ENCODE peak calls at places on chromosome 21, in four cellular contexts. H is choroid plexus epithelial cell, V is tibial nerve, P is fibroblast of lung. I is an unnamed sample.

GRCh38 chr21:15849161-15849560 is 119.4 kb downstream of the USP25 start:
- DNase-seq in P (no peak), H (no peak), V (no peak), I (no peak)

GRCh38 chr21:16821588-16821987 is 691.3 kb upstream of the CXADR start:
- DNase-seq in H (peak; percentile 59), V (no peak), P (no peak), I (no peak)

GRCh38 chr21:18249542-18250152 is 5.0 kb downstream of the CHODL start:
- DNase-seq in H (no peak), P (no peak), V (no peak), I (no peak)

GRCh38 chr21:31728952-31729351 is 3.0 kb downstream of the SCAF4 start:
- DNase-seq in H (no peak), V (no peak), P (no peak), I (no peak)

GRCh38 chr21:31182231-31183129 is 144.2 kb upstream of the KRTAP19-8 start:
- DNase-seq in V (no peak), H (no peak), P (no peak), I (no peak)

GRCh38 chr21:18204931-18205330 is 39.7 kb upstream of the CHODL start:
- DNase-seq in H (peak; percentile 1), P (no peak), V (no peak), I (no peak)

GRCh38 chr21:17660449-17660848 is 47.7 kb upstream of the BTG3 start:
- DNase-seq in P (no peak), V (no peak), H (peak; percentile 48), I (no peak)

GRCh38 chr21:21481238-21481637 is 483.0 kb downstream of the NCAM2 start:
- DNase-seq in H (peak; percentile 59), V (no peak), P (peak; percentile 71), I (no peak)

GRCh38 chr21:23858878-23859277 is 1748.4 kb downstream of the MRPL39 start:
- DNase-seq in H (no peak), P (no peak), V (no peak), I (no peak)

GRCh38 chr21:14895792-14896191 is 169.0 kb downstream of the NRIP1 start:
- DNase-seq in H (no peak), V (no peak), P (no peak), I (no peak)

GRCh38 chr21:44049182-44049581 is 37.1 kb downstream of the TRAPPC10 start:
- DNase-seq in H (no peak), P (no peak), V (no peak), I (no peak)

GRCh38 chr21:41369105-41369914 is 7.5 kb downstream of the MX2 start:
- DNase-seq in P (no peak), V (peak; percentile 47), H (peak; percentile 7), I (peak; percentile 70)

GRCh38 chr21:41381731-41382130 is 19.9 kb downstream of the MX2 start:
- DNase-seq in V (no peak), P (no peak), H (no peak), I (no peak)

GRCh38 chr21:44366586-44367211 is 13.3 kb downstream of the TRPM2 start:
- DNase-seq in P (no peak), V (no peak), H (no peak), I (no peak)

GRCh38 chr21:41147096-41147978 is 20.6 kb upstream of the BACE2 start:
- DNase-seq in P (no peak), V (no peak), H (no peak), I (no peak)

GRCh38 chr21:14361958-14362357 is 21.0 kb downstream of the HSPA13 start:
- DNase-seq in H (peak; percentile 58), V (no peak), P (peak; percentile 46), I (no peak)

GRCh38 chr21:45019887-45020537 is 54.4 kb upstream of the ADARB1 start:
- DNase-seq in V (no peak), H (no peak), P (no peak), I (no peak)

GRCh38 chr21:26966978-26967913 is at the start of gene ADAMTS5:
- DNase-seq in H (peak; percentile 63), P (peak; percentile 77), V (peak; percentile 39), I (peak; percentile 73)

GRCh38 chr21:27070881-27071670 is 104.2 kb upstream of the ADAMTS5 start:
- DNase-seq in H (no peak), V (no peak), P (peak; percentile 30), I (no peak)

GRCh38 chr21:31557956-31558838 is 101.3 kb upstream of the SOD1 start:
- DNase-seq in V (no peak), P (no peak), H (peak; percentile 40), I (peak; percentile 70)

GRCh38 chr21:27164208-27165172 is 197.6 kb upstream of the ADAMTS5 start:
- DNase-seq in V (no peak), P (no peak), H (no peak), I (no peak)

GRCh38 chr21:19237603-19238002 is 834.0 kb upstream of the TMPRSS15 start:
- DNase-seq in P (no peak), V (no peak), H (no peak), I (no peak)

GRCh38 chr21:28111151-28111619 is 881.5 kb downstream of the LTN1 start:
- DNase-seq in V (peak; percentile 29), P (peak; percentile 99), H (peak; percentile 77), I (no peak)

GRCh38 chr21:20997633-20998455 is at the start of gene NCAM2:
- DNase-seq in P (peak; percentile 85), H (peak; percentile 89), V (peak; percentile 33), I (peak; percentile 88)

GRCh38 chr21:31326478-31327247 is 17.4 kb downstream of the TIAM1 start:
- DNase-seq in V (no peak), P (no peak), H (no peak), I (peak; percentile 32)

GRCh38 chr21:26982767-26983166 is 15.9 kb upstream of the ADAMTS5 start:
- DNase-seq in H (peak; percentile 26), P (peak; percentile 65), V (no peak), I (no peak)

GRCh38 chr21:45129231-45129923 is 55.0 kb downstream of the ADARB1 start:
- DNase-seq in H (no peak), P (no peak), V (no peak), I (no peak)

GRCh38 chr21:16308269-16308668 is 578.5 kb downstream of the USP25 start:
- DNase-seq in V (no peak), P (peak; percentile 40), H (peak; percentile 79), I (no peak)

GRCh38 chr21:44965251-44966022 is 25.6 kb downstream of the SLX9 start:
- DNase-seq in V (no peak), P (peak; percentile 30), H (peak; percentile 86), I (peak; percentile 43)

GRCh38 chr21:15094706-15095105 is 29.9 kb upstream of the NRIP1 start:
- DNase-seq in H (no peak), P (peak; percentile 7), V (no peak), I (no peak)

GRCh38 chr21:8993284-8993942 is 1528.0 kb upstream of the TPTE start:
- DNase-seq in P (no peak), H (no peak), V (no peak), I (no peak)

GRCh38 chr21:41366522-41367151 is 4.8 kb downstream of the MX2 start:
- DNase-seq in P (peak; percentile 68), H (peak; percentile 67), V (no peak), I (no peak)

GRCh38 chr21:41482321-41482720 is 25.6 kb downstream of the TMPRSS2 start:
- DNase-seq in P (peak; percentile 14), V (no peak), H (peak; percentile 28), I (no peak)

GRCh38 chr21:44444286-44444931 is 10.9 kb upstream of the LRRC3 start:
- DNase-seq in V (no peak), P (no peak), H (no peak), I (no peak)

GRCh38 chr21:36184561-36184960 is 27.9 kb downstream of the DOP1B start:
- DNase-seq in V (no peak), H (no peak), P (no peak), I (no peak)

GRCh38 chr21:36180963-36181362 is 24.3 kb downstream of the DOP1B start:
- DNase-seq in H (no peak), V (no peak), P (no peak), I (no peak)

GRCh38 chr21:36186506-36187399 is 30.1 kb downstream of the DOP1B start:
- DNase-seq in P (no peak), H (no peak), V (no peak), I (no peak)

GRCh38 chr21:36185498-36185897 is 28.9 kb downstream of the DOP1B start:
- DNase-seq in P (no peak), V (no peak), H (no peak), I (no peak)

DNA sequence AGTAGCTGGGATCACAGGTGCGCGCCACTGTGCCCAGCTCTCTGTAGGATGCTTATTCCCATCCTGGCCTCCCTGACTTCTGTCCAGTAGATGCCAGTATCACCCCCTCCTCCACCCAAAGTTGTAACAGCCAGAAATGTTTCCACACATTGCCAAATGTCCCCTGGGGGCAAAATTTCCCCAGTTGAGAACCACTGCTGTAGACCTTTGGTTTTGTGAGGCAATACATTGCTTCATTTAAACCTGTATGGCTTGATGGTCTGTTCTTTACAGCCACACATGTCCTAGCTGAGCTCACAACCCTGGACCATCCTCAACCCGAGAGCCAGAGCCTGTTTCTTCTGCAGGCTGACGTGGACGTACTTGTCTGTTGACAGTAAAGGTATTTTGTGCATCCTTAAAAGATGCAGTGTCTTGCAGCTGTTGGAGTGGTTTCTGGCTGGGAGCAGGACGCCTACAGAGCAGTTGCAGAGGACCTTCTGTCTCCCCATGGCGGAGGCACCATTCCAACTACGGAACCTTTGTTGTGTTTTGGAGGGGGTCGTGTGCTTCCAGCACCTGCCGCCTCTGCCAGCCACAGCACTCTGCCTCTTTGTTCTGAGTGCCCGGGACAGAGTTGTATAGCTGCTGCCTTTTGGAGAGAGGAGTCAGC is 26.6 kb downstream of the DOP1B start:
- DNase-seq in H (no peak), P (no peak), V (no peak), I (no peak)
- TF ChIP-seq CTCF in H (no peak), P (no peak), V (no peak), I (no peak)

GRCh38 chr21:34801519-34802132 is 132.8 kb downstream of the CLIC6 start:
- DNase-seq in H (peak; percentile 54), V (no peak), P (peak; percentile 37), I (no peak)
- TF ChIP-seq CTCF in H (peak; percentile 60), V (peak; percentile 25), P (peak; percentile 44), I (peak; percentile 24)

GRCh38 chr21:39882186-39882882 is 15.1 kb downstream of the PCP4 start:
- DNase-seq in H (no peak), P (no peak), V (no peak), I (no peak)

GRCh38 chr21:39885119-39885848 is 18.0 kb downstream of the PCP4 start:
- DNase-seq in H (no peak), V (no peak), P (no peak), I (peak; percentile 85)

DNA sequence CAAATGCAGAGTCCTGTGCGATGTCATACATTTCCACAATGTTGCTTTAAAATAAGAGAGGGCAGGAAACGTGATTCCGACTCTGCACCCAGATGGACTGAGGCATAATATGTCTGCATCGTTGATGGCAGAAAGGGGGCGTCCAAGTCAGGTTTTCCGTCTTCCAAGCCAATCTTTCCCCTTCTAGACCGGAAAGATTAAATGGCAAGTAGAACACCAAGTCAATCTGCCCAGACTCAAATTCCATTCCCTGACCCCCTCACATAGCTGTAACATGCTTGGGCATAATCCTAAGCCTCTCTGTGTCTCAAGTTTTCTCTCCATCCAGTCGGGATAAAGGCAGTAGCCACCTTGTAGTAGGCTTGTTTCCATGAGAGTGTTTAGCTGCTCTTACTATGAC is 14.4 kb downstream of the PCP4 start:
- DNase-seq in H (no peak), V (no peak), P (no peak), I (no peak)
- TF ChIP-seq CTCF in H (no peak), V (no peak), P (no peak), I (peak; percentile 19)

DNA sequence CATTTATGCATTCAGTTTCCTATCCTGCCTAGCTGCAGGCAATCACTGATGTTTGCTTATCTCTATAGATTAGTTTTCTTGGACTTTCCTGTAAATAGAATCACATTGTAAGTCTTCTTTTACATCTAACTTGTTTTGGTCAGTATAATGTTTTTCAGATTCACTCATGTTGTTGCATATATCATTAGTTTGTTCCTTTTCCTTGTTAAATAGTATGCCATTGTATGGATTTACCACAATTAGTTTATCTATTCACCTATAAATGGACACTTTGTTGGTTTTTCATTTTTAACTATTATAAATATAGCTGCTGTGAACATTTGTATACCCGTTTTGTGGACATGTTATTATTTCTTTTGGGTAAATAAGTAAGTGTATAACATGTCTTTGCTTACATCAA is 44.2 kb upstream of the BACH1 start:
- DNase-seq in P (no peak), H (no peak), V (no peak), I (no peak)
- TF ChIP-seq CTCF in P (no peak), H (no peak), V (no peak), I (no peak)

I was measured in glutamatergic neuron.